ENCODE peak calls at places on chromosomes 5 and 9, in eight cellular contexts. One of them, this sample, is unnamed.

GRCh38 chr5:32465076-32465475 is 20.5 kb upstream of the ZFR start:
- DNase-seq in GM13976: no peak
- DNase-seq in activated CD8-positive, alpha-beta memory T cell treated with anti-CD3 and anti-CD28 coated beads for 48 hours: no peak
- DNase-seq in activated naive CD4-positive, alpha-beta T cell: no peak
- DNase-seq in head of caudate nucleus: no peak
- DNase-seq in ovary: no peak
- DNase-seq in NCI-H2171 treated with DMSO at 0.1 percent for 48 hours: no peak
- DNase-seq in heart right ventricle: no peak
- DNase-seq in this sample: no peak

GRCh38 chr5:179178016-179178575 is 117.9 kb downstream of the ZNF354C start:
- DNase-seq in GM13976: no peak
- DNase-seq in activated CD8-positive, alpha-beta memory T cell treated with anti-CD3 and anti-CD28 coated beads for 48 hours: no peak
- DNase-seq in activated naive CD4-positive, alpha-beta T cell: no peak
- DNase-seq in head of caudate nucleus: no peak
- DNase-seq in ovary: no peak
- DNase-seq in NCI-H2171 treated with DMSO at 0.1 percent for 48 hours: no peak
- DNase-seq in heart right ventricle: no peak
- DNase-seq in this sample: no peak

GRCh38 chr9:71910602-71911060 is 362 bp downstream of the ABHD17B start:
- DNase-seq in GM13976: peak; percentile 45
- DNase-seq in activated CD8-positive, alpha-beta memory T cell treated with anti-CD3 and anti-CD28 coated beads for 48 hours: no peak
- DNase-seq in activated naive CD4-positive, alpha-beta T cell: peak; percentile 23
- DNase-seq in head of caudate nucleus: no peak
- DNase-seq in ovary: no peak
- DNase-seq in NCI-H2171 treated with DMSO at 0.1 percent for 48 hours: no peak
- DNase-seq in heart right ventricle: no peak
- DNase-seq in this sample: no peak

GRCh38 chr9:129197978-129198736 is 20.1 kb upstream of the IER5L start:
- DNase-seq in GM13976: no peak
- DNase-seq in activated CD8-positive, alpha-beta memory T cell treated with anti-CD3 and anti-CD28 coated beads for 48 hours: no peak
- DNase-seq in activated naive CD4-positive, alpha-beta T cell: no peak
- DNase-seq in head of caudate nucleus: peak; percentile 71
- DNase-seq in ovary: peak; percentile 83
- DNase-seq in NCI-H2171 treated with DMSO at 0.1 percent for 48 hours: no peak
- DNase-seq in heart right ventricle: peak; percentile 54
- DNase-seq in this sample: no peak

GRCh38 chr5:178186417-178186816 is 754 bp downstream of the GMCL2 start:
- DNase-seq in GM13976: no peak
- DNase-seq in activated CD8-positive, alpha-beta memory T cell treated with anti-CD3 and anti-CD28 coated beads for 48 hours: no peak
- DNase-seq in activated naive CD4-positive, alpha-beta T cell: no peak
- DNase-seq in head of caudate nucleus: no peak
- DNase-seq in ovary: no peak
- DNase-seq in NCI-H2171 treated with DMSO at 0.1 percent for 48 hours: no peak
- DNase-seq in heart right ventricle: no peak
- DNase-seq in this sample: no peak

GRCh38 chr9:73011346-73011745 is 58.5 kb upstream of the ALDH1A1 start:
- DNase-seq in GM13976: no peak
- DNase-seq in activated CD8-positive, alpha-beta memory T cell treated with anti-CD3 and anti-CD28 coated beads for 48 hours: no peak
- DNase-seq in activated naive CD4-positive, alpha-beta T cell: no peak
- DNase-seq in head of caudate nucleus: no peak
- DNase-seq in ovary: no peak
- DNase-seq in NCI-H2171 treated with DMSO at 0.1 percent for 48 hours: no peak
- DNase-seq in heart right ventricle: no peak
- DNase-seq in this sample: no peak

GRCh38 chr9:101427957-101428655 is 7.5 kb downstream of the ALDOB start:
- DNase-seq in GM13976: peak; percentile 18
- DNase-seq in activated CD8-positive, alpha-beta memory T cell treated with anti-CD3 and anti-CD28 coated beads for 48 hours: no peak
- DNase-seq in activated naive CD4-positive, alpha-beta T cell: no peak
- DNase-seq in head of caudate nucleus: no peak
- DNase-seq in ovary: no peak
- DNase-seq in NCI-H2171 treated with DMSO at 0.1 percent for 48 hours: no peak
- DNase-seq in heart right ventricle: no peak
- DNase-seq in this sample: no peak

GRCh38 chr5:125967576-125967975 is 455.6 kb upstream of the GRAMD2B start:
- DNase-seq in GM13976: no peak
- DNase-seq in activated CD8-positive, alpha-beta memory T cell treated with anti-CD3 and anti-CD28 coated beads for 48 hours: no peak
- DNase-seq in activated naive CD4-positive, alpha-beta T cell: no peak
- DNase-seq in head of caudate nucleus: no peak
- DNase-seq in ovary: no peak
- DNase-seq in NCI-H2171 treated with DMSO at 0.1 percent for 48 hours: no peak
- DNase-seq in heart right ventricle: no peak
- DNase-seq in this sample: no peak

GRCh38 chr9:97935291-97935690 is 2.7 kb downstream of the HEMGN start:
- DNase-seq in GM13976: no peak
- DNase-seq in activated CD8-positive, alpha-beta memory T cell treated with anti-CD3 and anti-CD28 coated beads for 48 hours: no peak
- DNase-seq in activated naive CD4-positive, alpha-beta T cell: no peak
- DNase-seq in head of caudate nucleus: no peak
- DNase-seq in ovary: no peak
- DNase-seq in NCI-H2171 treated with DMSO at 0.1 percent for 48 hours: no peak
- DNase-seq in heart right ventricle: no peak
- DNase-seq in this sample: no peak

GRCh38 chr5:138953370-138954256 is 78.5 kb upstream of the LRRTM2 start:
- DNase-seq in GM13976: peak; percentile 58
- DNase-seq in activated CD8-positive, alpha-beta memory T cell treated with anti-CD3 and anti-CD28 coated beads for 48 hours: no peak
- DNase-seq in activated naive CD4-positive, alpha-beta T cell: no peak
- DNase-seq in head of caudate nucleus: peak; percentile 93
- DNase-seq in ovary: peak; percentile 87
- DNase-seq in NCI-H2171 treated with DMSO at 0.1 percent for 48 hours: peak; percentile 87
- DNase-seq in heart right ventricle: peak; percentile 90
- DNase-seq in this sample: peak; percentile 83

GRCh38 chr9:36922548-36922947 is 111.5 kb downstream of the PAX5 start:
- DNase-seq in GM13976: no peak
- DNase-seq in activated CD8-positive, alpha-beta memory T cell treated with anti-CD3 and anti-CD28 coated beads for 48 hours: no peak
- DNase-seq in activated naive CD4-positive, alpha-beta T cell: no peak
- DNase-seq in head of caudate nucleus: no peak
- DNase-seq in ovary: no peak
- DNase-seq in NCI-H2171 treated with DMSO at 0.1 percent for 48 hours: no peak
- DNase-seq in heart right ventricle: no peak
- DNase-seq in this sample: no peak

GRCh38 chr5:111755942-111756353 is 1.0 kb downstream of the NREP start:
- DNase-seq in GM13976: no peak
- DNase-seq in activated CD8-positive, alpha-beta memory T cell treated with anti-CD3 and anti-CD28 coated beads for 48 hours: no peak
- DNase-seq in activated naive CD4-positive, alpha-beta T cell: no peak
- DNase-seq in head of caudate nucleus: no peak
- DNase-seq in ovary: no peak
- DNase-seq in NCI-H2171 treated with DMSO at 0.1 percent for 48 hours: peak; percentile 21
- DNase-seq in heart right ventricle: no peak
- DNase-seq in this sample: no peak

GRCh38 chr9:27059907-27060306 is 49.1 kb upstream of the TEK start:
- DNase-seq in GM13976: no peak
- DNase-seq in activated CD8-positive, alpha-beta memory T cell treated with anti-CD3 and anti-CD28 coated beads for 48 hours: no peak
- DNase-seq in activated naive CD4-positive, alpha-beta T cell: no peak
- DNase-seq in head of caudate nucleus: no peak
- DNase-seq in ovary: no peak
- DNase-seq in NCI-H2171 treated with DMSO at 0.1 percent for 48 hours: no peak
- DNase-seq in heart right ventricle: no peak
- DNase-seq in this sample: no peak

GRCh38 chr5:160441352-160441781 is 19.7 kb downstream of the PTTG1 start:
- DNase-seq in GM13976: no peak
- DNase-seq in activated CD8-positive, alpha-beta memory T cell treated with anti-CD3 and anti-CD28 coated beads for 48 hours: no peak
- DNase-seq in activated naive CD4-positive, alpha-beta T cell: no peak
- DNase-seq in head of caudate nucleus: no peak
- DNase-seq in ovary: no peak
- DNase-seq in NCI-H2171 treated with DMSO at 0.1 percent for 48 hours: no peak
- DNase-seq in heart right ventricle: no peak
- DNase-seq in this sample: no peak

This sample was measured in lung.